ENCODE peak calls at places on chromosomes 12 and 14, in five cellular contexts. One of them, this sample, is unnamed.

GRCh38 chr12:13454991-13455696 is 258.6 kb downstream of the EMP1 start:
- DNase-seq in fibroblast of the aortic adventitia: no peak
- DNase-seq in choroid plexus epithelial cell: no peak
- DNase-seq in aorta: no peak
- DNase-seq in GM23248: no peak
- DNase-seq in this sample: no peak

GRCh38 chr12:94971923-94972322 is 31.6 kb downstream of the NDUFA12 start:
- DNase-seq in aorta: no peak
- DNase-seq in GM23248: no peak
- DNase-seq in choroid plexus epithelial cell: no peak
- DNase-seq in fibroblast of the aortic adventitia: no peak
- DNase-seq in this sample: no peak

GRCh38 chr14:50228313-50228712 is 3.1 kb downstream of the SOS2 start:
- DNase-seq in fibroblast of the aortic adventitia: no peak
- DNase-seq in choroid plexus epithelial cell: no peak
- DNase-seq in aorta: no peak
- DNase-seq in GM23248: no peak
- DNase-seq in this sample: no peak

GRCh38 chr14:104130974-104131651 is 7.3 kb upstream of the KIF26A start:
- DNase-seq in aorta: peak
- DNase-seq in GM23248: peak
- DNase-seq in choroid plexus epithelial cell: peak
- DNase-seq in fibroblast of the aortic adventitia: peak
- DNase-seq in this sample: peak

GRCh38 chr14:34713681-34714319 is 593 bp downstream of the CFL2 start:
- DNase-seq in fibroblast of the aortic adventitia: peak
- DNase-seq in GM23248: peak
- DNase-seq in aorta: peak
- DNase-seq in choroid plexus epithelial cell: peak
- DNase-seq in this sample: peak

GRCh38 chr12:68813242-68813593 is 5.2 kb downstream of the MDM2 start:
- DNase-seq in aorta: no peak
- DNase-seq in choroid plexus epithelial cell: no peak
- DNase-seq in GM23248: no peak
- DNase-seq in fibroblast of the aortic adventitia: no peak
- DNase-seq in this sample: no peak

GRCh38 chr12:66959276-66959675 is 280.4 kb upstream of the GRIP1 start:
- DNase-seq in aorta: no peak
- DNase-seq in choroid plexus epithelial cell: no peak
- DNase-seq in GM23248: no peak
- DNase-seq in fibroblast of the aortic adventitia: no peak
- DNase-seq in this sample: no peak

GRCh38 chr12:2457215-2458112 is 337.3 kb upstream of the FKBP4 start:
- DNase-seq in choroid plexus epithelial cell: peak
- DNase-seq in GM23248: no peak
- DNase-seq in aorta: no peak
- DNase-seq in fibroblast of the aortic adventitia: no peak
- DNase-seq in this sample: no peak

DNA sequence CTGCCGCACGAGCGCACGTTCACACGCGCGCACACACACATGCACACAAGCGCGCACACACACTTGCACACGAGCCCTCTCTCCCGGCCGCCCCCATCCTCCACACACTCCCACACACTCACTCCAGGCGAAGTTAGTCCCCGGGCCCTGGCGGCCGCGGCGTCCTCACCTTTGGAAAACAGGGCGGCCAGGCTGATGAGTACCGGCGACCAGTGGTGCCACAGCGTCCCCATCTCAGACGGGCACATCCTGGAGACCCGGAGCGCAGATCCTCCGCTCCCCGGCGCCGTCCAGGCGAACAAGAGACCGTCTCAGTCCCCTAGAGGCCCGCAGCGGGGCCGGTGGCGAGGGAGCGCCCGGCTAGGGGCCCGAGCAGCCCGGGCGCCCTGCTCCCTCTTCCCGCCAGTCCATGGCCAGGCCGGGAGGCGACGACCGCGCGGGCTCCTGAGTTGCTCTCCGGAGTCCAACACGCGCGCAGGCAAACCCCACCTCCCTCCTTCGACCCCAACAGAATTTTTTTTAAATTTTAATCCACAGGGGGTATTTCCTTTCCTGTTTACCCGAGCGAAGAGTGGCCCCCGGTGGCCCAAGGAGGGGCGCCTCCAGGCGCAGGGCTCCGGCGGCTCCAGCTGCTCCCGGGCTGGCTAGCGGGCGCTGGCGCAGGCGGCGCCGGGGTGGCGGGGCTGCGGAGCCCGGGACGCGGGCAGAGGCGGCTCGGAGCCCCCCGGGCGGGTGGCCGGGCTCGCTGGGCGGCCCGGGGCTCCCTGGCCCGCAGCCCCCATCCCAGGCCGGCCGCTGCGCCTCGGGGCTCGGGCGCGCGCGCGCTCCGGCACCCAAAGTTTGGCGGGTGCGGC is 506 bp downstream of the TMEM132D start:
- DNase-seq in choroid plexus epithelial cell: no peak
- DNase-seq in GM23248: no peak
- DNase-seq in aorta: no peak
- DNase-seq in fibroblast of the aortic adventitia: no peak
- DNase-seq in this sample: no peak
- H3K4me3 ChIP-seq in choroid plexus epithelial cell: peak
- H3K4me3 ChIP-seq in GM23248: no peak
- H3K4me3 ChIP-seq in aorta: no peak
- H3K4me3 ChIP-seq in fibroblast of the aortic adventitia: no peak
- H3K4me3 ChIP-seq in this sample: no peak

GRCh38 chr12:61706783-61707182 is 553.4 kb upstream of the USP15 start:
- DNase-seq in fibroblast of the aortic adventitia: no peak
- DNase-seq in GM23248: no peak
- DNase-seq in aorta: no peak
- DNase-seq in choroid plexus epithelial cell: no peak
- DNase-seq in this sample: no peak
- H3K4me3 ChIP-seq in fibroblast of the aortic adventitia: no peak
- H3K4me3 ChIP-seq in GM23248: no peak
- H3K4me3 ChIP-seq in aorta: no peak
- H3K4me3 ChIP-seq in choroid plexus epithelial cell: no peak
- H3K4me3 ChIP-seq in this sample: no peak

DNA sequence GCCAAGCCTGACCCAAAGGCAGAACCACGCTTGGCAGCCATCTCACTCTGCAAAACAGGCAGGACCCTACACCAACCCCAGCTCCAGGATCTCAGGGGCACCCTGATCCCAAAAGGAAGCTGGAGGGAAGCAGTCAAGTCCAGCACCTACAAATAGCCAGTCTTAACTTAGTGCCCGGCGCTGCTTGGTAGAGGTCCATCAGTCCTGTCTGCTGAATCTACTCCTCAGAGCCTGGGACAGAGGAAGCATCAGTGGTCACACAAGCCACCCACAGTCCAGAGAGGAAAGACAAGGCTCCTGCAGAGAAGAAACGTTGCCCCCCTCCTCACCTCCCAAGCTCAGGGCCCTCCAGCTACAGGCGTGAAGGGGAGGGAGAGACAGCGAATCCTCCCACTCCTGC is 1.4 kb downstream of the PXN start:
- DNase-seq in fibroblast of the aortic adventitia: no peak
- DNase-seq in choroid plexus epithelial cell: no peak
- DNase-seq in aorta: no peak
- DNase-seq in GM23248: peak
- DNase-seq in this sample: no peak
- H3K4me3 ChIP-seq in fibroblast of the aortic adventitia: peak
- H3K4me3 ChIP-seq in choroid plexus epithelial cell: peak
- H3K4me3 ChIP-seq in aorta: peak
- H3K4me3 ChIP-seq in GM23248: peak
- H3K4me3 ChIP-seq in this sample: peak

DNA sequence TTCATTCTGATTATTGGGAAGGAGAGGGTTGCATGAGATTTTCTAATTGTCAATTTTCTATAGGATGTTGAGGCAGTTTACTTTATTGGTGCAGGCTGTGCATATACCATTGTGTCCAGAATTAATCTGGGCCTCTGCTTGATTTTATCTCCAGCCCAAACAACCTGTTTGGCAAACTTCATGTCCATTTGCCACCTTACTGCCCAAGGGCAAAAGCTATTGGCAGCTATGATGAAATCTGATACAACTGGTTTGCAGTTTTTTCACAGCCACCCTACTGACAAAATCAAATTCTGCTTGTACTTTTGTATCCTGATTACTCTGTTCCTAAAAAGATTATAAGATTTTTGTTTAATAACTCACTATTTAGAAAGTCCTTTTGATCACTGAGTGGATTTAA is 789.2 kb upstream of the FBXO33 start:
- DNase-seq in aorta: no peak
- DNase-seq in GM23248: no peak
- DNase-seq in choroid plexus epithelial cell: no peak
- DNase-seq in fibroblast of the aortic adventitia: no peak
- DNase-seq in this sample: no peak
- H3K4me3 ChIP-seq in aorta: no peak
- H3K4me3 ChIP-seq in GM23248: no peak
- H3K4me3 ChIP-seq in choroid plexus epithelial cell: no peak
- H3K4me3 ChIP-seq in fibroblast of the aortic adventitia: no peak
- H3K4me3 ChIP-seq in this sample: no peak

GRCh38 chr12:53939141-53940108 is 794 bp downstream of the HOXC13 start:
- DNase-seq in choroid plexus epithelial cell: peak
- DNase-seq in fibroblast of the aortic adventitia: peak
- DNase-seq in GM23248: peak
- DNase-seq in aorta: peak
- DNase-seq in this sample: peak
- H3K4me3 ChIP-seq in choroid plexus epithelial cell: no peak
- H3K4me3 ChIP-seq in fibroblast of the aortic adventitia: no peak
- H3K4me3 ChIP-seq in GM23248: peak
- H3K4me3 ChIP-seq in aorta: no peak
- H3K4me3 ChIP-seq in this sample: no peak

DNA sequence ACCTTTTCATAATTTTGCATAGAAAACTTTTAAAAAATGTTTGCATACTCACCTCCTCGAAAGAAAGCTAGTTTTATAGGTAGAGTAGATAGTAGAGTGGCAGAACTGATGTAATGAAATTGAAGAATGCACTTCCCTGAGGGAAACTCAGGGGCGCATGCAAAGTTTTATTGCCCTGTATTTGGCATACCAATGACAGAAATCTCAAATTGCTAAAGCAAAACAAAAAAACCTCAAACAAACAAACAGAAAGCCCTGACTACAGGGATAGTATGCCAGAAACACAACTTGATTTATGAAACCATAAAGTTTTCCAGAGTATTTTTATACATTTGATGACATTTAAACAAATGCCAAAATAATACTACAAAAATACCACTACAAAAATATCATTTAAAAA is 1.8 kb downstream of the RASSF9 start:
- DNase-seq in aorta: no peak
- DNase-seq in fibroblast of the aortic adventitia: no peak
- DNase-seq in choroid plexus epithelial cell: no peak
- DNase-seq in GM23248: peak
- DNase-seq in this sample: no peak
- H3K4me3 ChIP-seq in aorta: no peak
- H3K4me3 ChIP-seq in fibroblast of the aortic adventitia: peak
- H3K4me3 ChIP-seq in choroid plexus epithelial cell: peak
- H3K4me3 ChIP-seq in GM23248: peak
- H3K4me3 ChIP-seq in this sample: no peak